ENCODE peak calls at places on chromosomes 1 and 21, in five cellular contexts. One of them, this sample, is unnamed.

GRCh38 chr1:111404588-111404987 is 22.9 kb downstream of the OVGP1 start:
- DNase-seq in PC-3: no peak
- DNase-seq in tibial nerve: no peak
- DNase-seq in right atrium auricular region: no peak
- DNase-seq in heart right ventricle: no peak
- DNase-seq in this sample: no peak

GRCh38 chr1:36446780-36447179 is 3.5 kb downstream of the OSCP1 start:
- DNase-seq in heart right ventricle: no peak
- DNase-seq in tibial nerve: no peak
- DNase-seq in right atrium auricular region: no peak
- DNase-seq in PC-3: no peak
- DNase-seq in this sample: no peak

GRCh38 chr1:6205849-6206845 is at the start of gene RNF207:
- DNase-seq in PC-3: peak; percentile 95
- DNase-seq in tibial nerve: no peak
- DNase-seq in heart right ventricle: peak; percentile 75
- DNase-seq in right atrium auricular region: no peak
- DNase-seq in this sample: peak; percentile 54

GRCh38 chr1:235652364-235652763 is 2.8 kb upstream of the GNG4 start:
- DNase-seq in tibial nerve: no peak
- DNase-seq in right atrium auricular region: no peak
- DNase-seq in PC-3: no peak
- DNase-seq in heart right ventricle: no peak
- DNase-seq in this sample: no peak

GRCh38 chr21:33658919-33659318 is 16.6 kb downstream of the ITSN1 start:
- DNase-seq in heart right ventricle: no peak
- DNase-seq in right atrium auricular region: no peak
- DNase-seq in PC-3: no peak
- DNase-seq in tibial nerve: no peak
- DNase-seq in this sample: no peak

GRCh38 chr1:65247419-65248359 is 61.7 kb upstream of the DNAJC6 start:
- DNase-seq in tibial nerve: no peak
- DNase-seq in heart right ventricle: peak; percentile 61
- DNase-seq in right atrium auricular region: no peak
- DNase-seq in PC-3: peak; percentile 76
- DNase-seq in this sample: peak; percentile 83

GRCh38 chr21:32457360-32457840 is 44.9 kb downstream of the EVA1C start:
- DNase-seq in right atrium auricular region: no peak
- DNase-seq in tibial nerve: no peak
- DNase-seq in PC-3: peak; percentile 67
- DNase-seq in heart right ventricle: peak; percentile 52
- DNase-seq in this sample: no peak

GRCh38 chr1:85894651-85895050 is 186.4 kb upstream of the ZNHIT6 start:
- DNase-seq in right atrium auricular region: peak; percentile 66
- DNase-seq in tibial nerve: peak; percentile 41
- DNase-seq in PC-3: peak; percentile 61
- DNase-seq in heart right ventricle: peak; percentile 7
- DNase-seq in this sample: peak; percentile 60

GRCh38 chr1:117553468-117553867 is 52.4 kb upstream of the TENT5C start:
- DNase-seq in PC-3: no peak
- DNase-seq in heart right ventricle: no peak
- DNase-seq in right atrium auricular region: no peak
- DNase-seq in tibial nerve: no peak
- DNase-seq in this sample: no peak

GRCh38 chr1:76546354-76546933 is 320.8 kb upstream of the ST6GALNAC5 start:
- DNase-seq in tibial nerve: no peak
- DNase-seq in heart right ventricle: no peak
- DNase-seq in PC-3: no peak
- DNase-seq in right atrium auricular region: no peak
- DNase-seq in this sample: no peak

GRCh38 chr1:178324003-178324402 is 172.8 kb downstream of the CLEC20A start:
- DNase-seq in PC-3: peak; percentile 23
- DNase-seq in heart right ventricle: no peak
- DNase-seq in tibial nerve: no peak
- DNase-seq in right atrium auricular region: no peak
- DNase-seq in this sample: no peak

GRCh38 chr1:51519857-51520699 is 1.0 kb upstream of the EPS15 start:
- DNase-seq in right atrium auricular region: no peak
- DNase-seq in heart right ventricle: no peak
- DNase-seq in PC-3: peak; percentile 68
- DNase-seq in tibial nerve: no peak
- DNase-seq in this sample: peak; percentile 84

GRCh38 chr1:8137406-8138244 is 111.5 kb upstream of the ERRFI1 start:
- DNase-seq in tibial nerve: no peak
- DNase-seq in heart right ventricle: peak; percentile 44
- DNase-seq in PC-3: peak; percentile 78
- DNase-seq in right atrium auricular region: peak; percentile 78
- DNase-seq in this sample: peak; percentile 95

GRCh38 chr1:58932820-58933598 is 149.2 kb upstream of the JUN start:
- DNase-seq in right atrium auricular region: peak; percentile 56
- DNase-seq in tibial nerve: peak; percentile 26
- DNase-seq in heart right ventricle: no peak
- DNase-seq in PC-3: peak; percentile 97
- DNase-seq in this sample: peak; percentile 67

GRCh38 chr1:231395051-231395995 is 26.8 kb downstream of the EGLN1 start:
- DNase-seq in right atrium auricular region: peak; percentile 63
- DNase-seq in PC-3: peak; percentile 88
- DNase-seq in tibial nerve: no peak
- DNase-seq in heart right ventricle: peak; percentile 44
- DNase-seq in this sample: peak; percentile 94

GRCh38 chr21:42565206-42565810 is 51.7 kb downstream of the SLC37A1 start:
- DNase-seq in tibial nerve: no peak
- DNase-seq in PC-3: no peak
- DNase-seq in right atrium auricular region: no peak
- DNase-seq in heart right ventricle: no peak
- DNase-seq in this sample: no peak

GRCh38 chr1:91732291-91732953 is 153.5 kb downstream of the TGFBR3 start:
- DNase-seq in PC-3: peak; percentile 89
- DNase-seq in right atrium auricular region: no peak
- DNase-seq in tibial nerve: no peak
- DNase-seq in heart right ventricle: no peak
- DNase-seq in this sample: peak; percentile 71

GRCh38 chr1:208807446-208808117 is 563.4 kb upstream of the PLXNA2 start:
- DNase-seq in right atrium auricular region: no peak
- DNase-seq in heart right ventricle: no peak
- DNase-seq in PC-3: peak; percentile 80
- DNase-seq in tibial nerve: no peak
- DNase-seq in this sample: no peak

GRCh38 chr1:236575523-236575922 is 28.8 kb downstream of the HEATR1 start:
- DNase-seq in heart right ventricle: no peak
- DNase-seq in tibial nerve: no peak
- DNase-seq in PC-3: no peak
- DNase-seq in right atrium auricular region: no peak
- DNase-seq in this sample: no peak

GRCh38 chr1:8674912-8675311 is 142.5 kb downstream of the RERE start:
- DNase-seq in PC-3: peak; percentile 58
- DNase-seq in heart right ventricle: no peak
- DNase-seq in tibial nerve: no peak
- DNase-seq in right atrium auricular region: no peak
- DNase-seq in this sample: no peak

GRCh38 chr1:186960866-186961265 is 132.1 kb downstream of the PLA2G4A start:
- DNase-seq in right atrium auricular region: no peak
- DNase-seq in tibial nerve: no peak
- DNase-seq in heart right ventricle: no peak
- DNase-seq in PC-3: no peak
- DNase-seq in this sample: no peak

GRCh38 chr1:226476657-226477319 is 68.9 kb upstream of the PARP1 start:
- DNase-seq in right atrium auricular region: no peak
- DNase-seq in tibial nerve: no peak
- DNase-seq in PC-3: peak; percentile 96
- DNase-seq in heart right ventricle: no peak
- DNase-seq in this sample: no peak

GRCh38 chr1:15684042-15684461 is at the start of gene PLEKHM2:
- DNase-seq in right atrium auricular region: no peak
- DNase-seq in tibial nerve: no peak
- DNase-seq in PC-3: peak; percentile 49
- DNase-seq in heart right ventricle: no peak
- DNase-seq in this sample: no peak

GRCh38 chr1:227883073-227883520 is 64.6 kb downstream of the WNT9A start:
- DNase-seq in right atrium auricular region: peak; percentile 50
- DNase-seq in heart right ventricle: peak; percentile 2
- DNase-seq in tibial nerve: no peak
- DNase-seq in PC-3: no peak
- DNase-seq in this sample: no peak

GRCh38 chr1:156930483-156930882 is 10.1 kb downstream of the LRRC71 start:
- DNase-seq in heart right ventricle: no peak
- DNase-seq in tibial nerve: no peak
- DNase-seq in right atrium auricular region: no peak
- DNase-seq in PC-3: no peak
- DNase-seq in this sample: no peak

GRCh38 chr1:225517221-225517620 is 89.4 kb upstream of the LBR start:
- DNase-seq in tibial nerve: no peak
- DNase-seq in right atrium auricular region: no peak
- DNase-seq in PC-3: no peak
- DNase-seq in heart right ventricle: no peak
- DNase-seq in this sample: no peak

GRCh38 chr1:112706505-112707216 is at the start of gene RHOC:
- DNase-seq in right atrium auricular region: no peak
- DNase-seq in heart right ventricle: peak; percentile 78
- DNase-seq in tibial nerve: peak; percentile 41
- DNase-seq in PC-3: peak; percentile 76
- DNase-seq in this sample: peak; percentile 24

GRCh38 chr1:157496121-157496526 is 56.2 kb downstream of the FCRL5 start:
- DNase-seq in heart right ventricle: peak; percentile 11
- DNase-seq in PC-3: peak; percentile 84
- DNase-seq in right atrium auricular region: no peak
- DNase-seq in tibial nerve: no peak
- DNase-seq in this sample: peak; percentile 55

GRCh38 chr1:157144509-157144908 is 6.3 kb upstream of the ETV3 start:
- DNase-seq in tibial nerve: no peak
- DNase-seq in PC-3: no peak
- DNase-seq in right atrium auricular region: no peak
- DNase-seq in heart right ventricle: no peak
- DNase-seq in this sample: no peak

GRCh38 chr1:114986286-114986685 is 43.3 kb upstream of the TSHB start:
- DNase-seq in tibial nerve: no peak
- DNase-seq in right atrium auricular region: no peak
- DNase-seq in PC-3: peak; percentile 39
- DNase-seq in heart right ventricle: no peak
- DNase-seq in this sample: no peak

GRCh38 chr1:108703939-108704338 is 8.8 kb upstream of the FNDC7 start:
- DNase-seq in right atrium auricular region: no peak
- DNase-seq in tibial nerve: no peak
- DNase-seq in heart right ventricle: no peak
- DNase-seq in PC-3: peak; percentile 8
- DNase-seq in this sample: peak; percentile 32

GRCh38 chr21:45830221-45830640 is 151.3 kb upstream of the COL6A1 start:
- DNase-seq in PC-3: no peak
- DNase-seq in heart right ventricle: no peak
- DNase-seq in right atrium auricular region: peak; percentile 30
- DNase-seq in tibial nerve: no peak
- DNase-seq in this sample: no peak

GRCh38 chr1:17752356-17752755 is 2.8 kb upstream of the ACTL8 start:
- DNase-seq in PC-3: no peak
- DNase-seq in heart right ventricle: no peak
- DNase-seq in tibial nerve: no peak
- DNase-seq in right atrium auricular region: no peak
- DNase-seq in this sample: no peak

GRCh38 chr1:17759114-17759513 is 4.0 kb downstream of the ACTL8 start:
- DNase-seq in right atrium auricular region: no peak
- DNase-seq in tibial nerve: no peak
- DNase-seq in PC-3: no peak
- DNase-seq in heart right ventricle: no peak
- DNase-seq in this sample: no peak

GRCh38 chr1:17757426-17757825 is 2.3 kb downstream of the ACTL8 start:
- DNase-seq in right atrium auricular region: no peak
- DNase-seq in heart right ventricle: no peak
- DNase-seq in tibial nerve: no peak
- DNase-seq in PC-3: no peak
- DNase-seq in this sample: no peak

GRCh38 chr1:17755120-17755519 is at the start of gene ACTL8:
- DNase-seq in tibial nerve: no peak
- DNase-seq in PC-3: no peak
- DNase-seq in heart right ventricle: no peak
- DNase-seq in right atrium auricular region: no peak
- DNase-seq in this sample: no peak
- TF ChIP-seq CTCF in tibial nerve: no peak
- TF ChIP-seq CTCF in PC-3: peak; percentile 38
- TF ChIP-seq CTCF in heart right ventricle: no peak
- TF ChIP-seq CTCF in right atrium auricular region: no peak
- TF ChIP-seq CTCF in this sample: peak; percentile 50

GRCh38 chr1:28027238-28027637 is 61.2 kb downstream of the EYA3 start:
- DNase-seq in PC-3: no peak
- DNase-seq in right atrium auricular region: no peak
- DNase-seq in tibial nerve: no peak
- DNase-seq in heart right ventricle: no peak
- DNase-seq in this sample: no peak
- H3K4me3 ChIP-seq in PC-3: no peak overlapping the region
- H3K4me3 ChIP-seq in right atrium auricular region: no peak overlapping the region
- H3K4me3 ChIP-seq in tibial nerve: no peak overlapping the region
- H3K4me3 ChIP-seq in heart right ventricle: no peak overlapping the region
- H3K4me3 ChIP-seq in this sample: no peak overlapping the region

DNA sequence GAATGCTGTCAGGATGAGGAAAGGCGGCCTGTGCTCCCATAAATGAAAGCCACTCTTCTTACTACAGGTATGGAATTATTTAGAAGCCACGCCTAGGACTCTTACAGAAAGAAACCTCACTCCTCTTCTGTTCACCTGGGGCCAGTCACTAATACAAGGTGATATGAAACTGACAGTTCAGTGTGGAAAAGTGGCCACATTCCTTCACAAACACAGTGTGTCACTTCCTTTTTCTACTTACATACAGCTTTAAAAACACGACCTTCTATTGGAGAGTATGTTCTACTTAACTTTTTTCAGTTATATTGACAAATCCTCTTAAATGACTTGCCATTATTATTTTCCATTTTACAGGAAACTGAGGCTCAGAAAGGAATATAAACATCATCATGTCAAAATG is 163.1 kb downstream of the PCNX2 start:
- DNase-seq in tibial nerve: no peak
- DNase-seq in heart right ventricle: no peak
- DNase-seq in PC-3: no peak
- DNase-seq in right atrium auricular region: no peak
- DNase-seq in this sample: no peak
- H3K36me3 ChIP-seq in tibial nerve: no peaks in the 10 kb centered on the region
- H3K36me3 ChIP-seq in heart right ventricle: no peaks in the 10 kb centered on the region
- H3K36me3 ChIP-seq in PC-3: peaks cover 13% of the 10 kb centered on the region
- H3K36me3 ChIP-seq in right atrium auricular region: no peaks in the 10 kb centered on the region
- H3K36me3 ChIP-seq in this sample: no peaks in the 10 kb centered on the region

DNA sequence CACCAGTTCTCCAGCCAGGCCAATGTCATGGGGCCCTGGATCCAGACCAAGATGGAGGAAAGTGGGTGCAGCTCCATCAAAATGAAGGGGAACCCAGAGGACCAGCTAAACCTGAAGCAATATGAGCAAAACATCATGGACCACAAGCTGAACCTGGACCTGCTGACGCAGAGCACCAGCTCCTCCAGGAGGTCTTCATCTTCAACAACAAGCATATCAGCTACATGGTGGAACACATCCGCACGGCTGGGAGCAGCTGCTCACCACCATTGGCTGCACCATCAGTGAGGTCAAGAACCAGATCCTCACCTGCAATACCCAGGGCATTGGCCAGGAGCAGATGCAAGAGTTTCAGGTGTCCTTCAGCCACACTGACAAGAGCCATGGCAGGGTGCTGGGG is 13.7 kb upstream of the EPHA10 start:
- DNase-seq in PC-3: no peak
- DNase-seq in tibial nerve: no peak
- DNase-seq in right atrium auricular region: no peak
- DNase-seq in heart right ventricle: no peak
- DNase-seq in this sample: no peak
- TF ChIP-seq CTCF in PC-3: no peak
- TF ChIP-seq CTCF in tibial nerve: no peak
- TF ChIP-seq CTCF in right atrium auricular region: no peak
- TF ChIP-seq CTCF in heart right ventricle: no peak
- TF ChIP-seq CTCF in this sample: no peak